ENCODE peak calls at places on chromosomes 4 and X, in ten cellular contexts. One of them, this sample, is unnamed.

GRCh38 chr4:183602444-183603102 is 56.4 kb downstream of the RWDD4 start:
- DNase-seq in NCI-H1694: peak; percentile 15
- DNase-seq in D721Med: no peak
- DNase-seq in EL: peak; percentile 20
- DNase-seq in NCI-H146: no peak
- DNase-seq in NCI-H1436: peak; percentile 11
- DNase-seq in cardiac fibroblast: peak; percentile 45
- DNase-seq in smooth muscle cell of the brain vasculature: no peak
- DNase-seq in GM19239: no peak
- DNase-seq in PC-3: no peak
- DNase-seq in this sample: no peak

GRCh38 chr4:165711912-165712311 is 161.1 kb upstream of the TLL1 start:
- DNase-seq in NCI-H1694: no peak
- DNase-seq in D721Med: no peak
- DNase-seq in EL: no peak
- DNase-seq in NCI-H146: no peak
- DNase-seq in NCI-H1436: no peak
- DNase-seq in cardiac fibroblast: no peak
- DNase-seq in smooth muscle cell of the brain vasculature: no peak
- DNase-seq in GM19239: no peak
- DNase-seq in PC-3: no peak
- DNase-seq in this sample: no peak

GRCh38 chr4:173317003-173317402 is 17.2 kb downstream of the HMGB2 start:
- DNase-seq in NCI-H1694: no peak
- DNase-seq in D721Med: no peak
- DNase-seq in EL: no peak
- DNase-seq in NCI-H146: peak; percentile 22
- DNase-seq in NCI-H1436: no peak
- DNase-seq in cardiac fibroblast: no peak
- DNase-seq in smooth muscle cell of the brain vasculature: no peak
- DNase-seq in GM19239: no peak
- DNase-seq in PC-3: no peak
- DNase-seq in this sample: no peak

GRCh38 chr4:14871676-14872430 is 130.4 kb upstream of the CPEB2 start:
- DNase-seq in NCI-H1694: no peak
- DNase-seq in D721Med: no peak
- DNase-seq in EL: peak; percentile 13
- DNase-seq in NCI-H146: peak; percentile 93
- DNase-seq in NCI-H1436: no peak
- DNase-seq in cardiac fibroblast: no peak
- DNase-seq in smooth muscle cell of the brain vasculature: no peak
- DNase-seq in GM19239: no peak
- DNase-seq in PC-3: peak; percentile 90
- DNase-seq in this sample: no peak

GRCh38 chr4:93771640-93772411 is 56.7 kb upstream of the ATOH1 start:
- DNase-seq in NCI-H1694: no peak
- DNase-seq in D721Med: no peak
- DNase-seq in EL: no peak
- DNase-seq in NCI-H146: no peak
- DNase-seq in NCI-H1436: no peak
- DNase-seq in cardiac fibroblast: no peak
- DNase-seq in smooth muscle cell of the brain vasculature: no peak
- DNase-seq in GM19239: no peak
- DNase-seq in PC-3: peak; percentile 23
- DNase-seq in this sample: no peak

GRCh38 chr4:123896446-123897071 is 500.0 kb downstream of the SPRY1 start:
- DNase-seq in NCI-H1694: no peak
- DNase-seq in D721Med: no peak
- DNase-seq in EL: no peak
- DNase-seq in NCI-H146: no peak
- DNase-seq in NCI-H1436: no peak
- DNase-seq in cardiac fibroblast: peak; percentile 90
- DNase-seq in smooth muscle cell of the brain vasculature: no peak
- DNase-seq in GM19239: no peak
- DNase-seq in PC-3: no peak
- DNase-seq in this sample: no peak

GRCh38 chr4:85603437-85604336 is 128.7 kb downstream of the ARHGAP24 start:
- DNase-seq in NCI-H1694: no peak
- DNase-seq in D721Med: no peak
- DNase-seq in EL: peak; percentile 45
- DNase-seq in NCI-H146: no peak
- DNase-seq in NCI-H1436: no peak
- DNase-seq in cardiac fibroblast: peak; percentile 83
- DNase-seq in smooth muscle cell of the brain vasculature: no peak
- DNase-seq in GM19239: no peak
- DNase-seq in PC-3: no peak
- DNase-seq in this sample: no peak

GRCh38 chr4:1462768-1463075 is 56.5 kb upstream of the NKX1-1 start:
- DNase-seq in NCI-H1694: no peak
- DNase-seq in D721Med: no peak
- DNase-seq in EL: no peak
- DNase-seq in NCI-H146: no peak
- DNase-seq in NCI-H1436: no peak
- DNase-seq in cardiac fibroblast: no peak
- DNase-seq in smooth muscle cell of the brain vasculature: no peak
- DNase-seq in GM19239: no peak
- DNase-seq in PC-3: no peak
- DNase-seq in this sample: no peak

GRCh38 chr4:129240816-129241215 is 144.9 kb downstream of the C4orf33 start:
- DNase-seq in NCI-H1694: no peak
- DNase-seq in D721Med: no peak
- DNase-seq in EL: peak; percentile 4
- DNase-seq in NCI-H146: peak; percentile 68
- DNase-seq in NCI-H1436: peak; percentile 20
- DNase-seq in cardiac fibroblast: no peak
- DNase-seq in smooth muscle cell of the brain vasculature: no peak
- DNase-seq in GM19239: no peak
- DNase-seq in PC-3: no peak
- DNase-seq in this sample: no peak

GRCh38 chr4:55157559-55158277 is 32.3 kb upstream of the KDR start:
- DNase-seq in NCI-H1694: no peak
- DNase-seq in D721Med: no peak
- DNase-seq in EL: no peak
- DNase-seq in NCI-H146: no peak
- DNase-seq in NCI-H1436: no peak
- DNase-seq in cardiac fibroblast: no peak
- DNase-seq in smooth muscle cell of the brain vasculature: no peak
- DNase-seq in GM19239: no peak
- DNase-seq in PC-3: no peak
- DNase-seq in this sample: no peak

GRCh38 chrX:132741706-132742105 is 216.7 kb downstream of the HS6ST2 start:
- DNase-seq in NCI-H1694: no peak
- DNase-seq in D721Med: no peak
- DNase-seq in EL: no peak
- DNase-seq in NCI-H146: no peak
- DNase-seq in NCI-H1436: no peak
- DNase-seq in cardiac fibroblast: no peak
- DNase-seq in smooth muscle cell of the brain vasculature: no peak
- DNase-seq in GM19239: no peak
- DNase-seq in PC-3: peak; percentile 67
- DNase-seq in this sample: no peak

GRCh38 chr4:118206627-118207026 is 146.2 kb downstream of the PRSS12 start:
- DNase-seq in NCI-H1694: no peak
- DNase-seq in D721Med: no peak
- DNase-seq in EL: peak; percentile 8
- DNase-seq in NCI-H146: no peak
- DNase-seq in NCI-H1436: no peak
- DNase-seq in cardiac fibroblast: peak; percentile 0
- DNase-seq in smooth muscle cell of the brain vasculature: no peak
- DNase-seq in GM19239: no peak
- DNase-seq in PC-3: no peak
- DNase-seq in this sample: no peak

GRCh38 chr4:116357758-116358157 is 727.6 kb downstream of the TRAM1L1 start:
- DNase-seq in NCI-H1694: no peak
- DNase-seq in D721Med: no peak
- DNase-seq in EL: no peak
- DNase-seq in NCI-H146: no peak
- DNase-seq in NCI-H1436: no peak
- DNase-seq in cardiac fibroblast: peak; percentile 1
- DNase-seq in smooth muscle cell of the brain vasculature: no peak
- DNase-seq in GM19239: no peak
- DNase-seq in PC-3: peak; percentile 35
- DNase-seq in this sample: no peak

GRCh38 chr4:110510955-110511544 is 35.1 kb downstream of the ENPEP start:
- DNase-seq in NCI-H1694: peak; percentile 39
- DNase-seq in D721Med: peak; percentile 17
- DNase-seq in EL: peak; percentile 49
- DNase-seq in NCI-H146: peak; percentile 29
- DNase-seq in NCI-H1436: peak; percentile 67
- DNase-seq in cardiac fibroblast: peak; percentile 78
- DNase-seq in smooth muscle cell of the brain vasculature: no peak
- DNase-seq in GM19239: no peak
- DNase-seq in PC-3: peak; percentile 70
- DNase-seq in this sample: no peak

GRCh38 chrX:31508338-31508737 is 436.5 kb upstream of the FTHL17 start:
- DNase-seq in NCI-H1694: no peak
- DNase-seq in D721Med: no peak
- DNase-seq in EL: peak; percentile 30
- DNase-seq in NCI-H146: no peak
- DNase-seq in NCI-H1436: no peak
- DNase-seq in cardiac fibroblast: peak; percentile 86
- DNase-seq in smooth muscle cell of the brain vasculature: no peak
- DNase-seq in GM19239: no peak
- DNase-seq in PC-3: no peak
- DNase-seq in this sample: no peak

GRCh38 chr4:56961107-56961500 is 16.3 kb downstream of the NOA1 start:
- DNase-seq in NCI-H1694: no peak
- DNase-seq in D721Med: no peak
- DNase-seq in EL: no peak
- DNase-seq in NCI-H146: no peak
- DNase-seq in NCI-H1436: no peak
- DNase-seq in cardiac fibroblast: no peak
- DNase-seq in smooth muscle cell of the brain vasculature: no peak
- DNase-seq in GM19239: no peak
- DNase-seq in PC-3: no peak
- DNase-seq in this sample: no peak

GRCh38 chrX:150201391-150201790 is 161.7 kb upstream of the MAMLD1 start:
- DNase-seq in NCI-H1694: no peak
- DNase-seq in D721Med: no peak
- DNase-seq in EL: no peak
- DNase-seq in NCI-H146: no peak
- DNase-seq in NCI-H1436: no peak
- DNase-seq in cardiac fibroblast: no peak
- DNase-seq in smooth muscle cell of the brain vasculature: no peak
- DNase-seq in GM19239: no peak
- DNase-seq in PC-3: no peak
- DNase-seq in this sample: no peak

GRCh38 chr4:138189212-138189611 is 52.9 kb downstream of the SLC7A11 start:
- DNase-seq in NCI-H1694: no peak
- DNase-seq in D721Med: no peak
- DNase-seq in EL: no peak
- DNase-seq in NCI-H146: no peak
- DNase-seq in NCI-H1436: no peak
- DNase-seq in cardiac fibroblast: no peak
- DNase-seq in smooth muscle cell of the brain vasculature: no peak
- DNase-seq in GM19239: no peak
- DNase-seq in PC-3: no peak
- DNase-seq in this sample: no peak

GRCh38 chrX:125604448-125604847 is 284.8 kb downstream of the TEX13C start:
- DNase-seq in NCI-H1694: no peak
- DNase-seq in D721Med: no peak
- DNase-seq in EL: no peak
- DNase-seq in NCI-H146: no peak
- DNase-seq in NCI-H1436: no peak
- DNase-seq in cardiac fibroblast: no peak
- DNase-seq in smooth muscle cell of the brain vasculature: no peak
- DNase-seq in GM19239: no peak
- DNase-seq in PC-3: no peak
- DNase-seq in this sample: no peak

GRCh38 chr4:140876597-140877364 is 120.6 kb upstream of the TBC1D9 start:
- DNase-seq in NCI-H1694: no peak
- DNase-seq in D721Med: no peak
- DNase-seq in EL: peak; percentile 27
- DNase-seq in NCI-H146: no peak
- DNase-seq in NCI-H1436: no peak
- DNase-seq in cardiac fibroblast: peak; percentile 32
- DNase-seq in smooth muscle cell of the brain vasculature: no peak
- DNase-seq in GM19239: no peak
- DNase-seq in PC-3: no peak
- DNase-seq in this sample: no peak

GRCh38 chrX:145727476-145727875 is 90.2 kb upstream of the SLITRK2 start:
- DNase-seq in NCI-H1694: no peak
- DNase-seq in D721Med: no peak
- DNase-seq in EL: no peak
- DNase-seq in NCI-H146: no peak
- DNase-seq in NCI-H1436: no peak
- DNase-seq in cardiac fibroblast: no peak
- DNase-seq in smooth muscle cell of the brain vasculature: no peak
- DNase-seq in GM19239: no peak
- DNase-seq in PC-3: no peak
- DNase-seq in this sample: no peak

GRCh38 chrX:133865761-133866470 is 119.5 kb downstream of the GPC3 start:
- DNase-seq in NCI-H1694: no peak
- DNase-seq in D721Med: no peak
- DNase-seq in EL: no peak
- DNase-seq in NCI-H146: no peak
- DNase-seq in NCI-H1436: no peak
- DNase-seq in cardiac fibroblast: no peak
- DNase-seq in smooth muscle cell of the brain vasculature: no peak
- DNase-seq in GM19239: no peak
- DNase-seq in PC-3: no peak
- DNase-seq in this sample: no peak

GRCh38 chrX:13647709-13648212 is 5.2 kb upstream of the TCEANC start:
- DNase-seq in NCI-H1694: no peak
- DNase-seq in D721Med: no peak
- DNase-seq in EL: peak; percentile 6
- DNase-seq in NCI-H146: peak; percentile 92
- DNase-seq in NCI-H1436: no peak
- DNase-seq in cardiac fibroblast: peak; percentile 64
- DNase-seq in smooth muscle cell of the brain vasculature: no peak
- DNase-seq in GM19239: no peak
- DNase-seq in PC-3: no peak
- DNase-seq in this sample: no peak

GRCh38 chrX:107542500-107542899 is 85.8 kb upstream of the PRPS1 start:
- DNase-seq in NCI-H1694: no peak
- DNase-seq in D721Med: no peak
- DNase-seq in EL: no peak
- DNase-seq in NCI-H146: peak; percentile 78
- DNase-seq in NCI-H1436: peak; percentile 59
- DNase-seq in cardiac fibroblast: no peak
- DNase-seq in smooth muscle cell of the brain vasculature: no peak
- DNase-seq in GM19239: no peak
- DNase-seq in PC-3: peak; percentile 48
- DNase-seq in this sample: no peak

GRCh38 chrX:120740072-120740471 is 110.2 kb upstream of the C1GALT1C1 start:
- DNase-seq in NCI-H1694: no peak
- DNase-seq in D721Med: no peak
- DNase-seq in EL: no peak
- DNase-seq in NCI-H146: no peak
- DNase-seq in NCI-H1436: no peak
- DNase-seq in cardiac fibroblast: no peak
- DNase-seq in smooth muscle cell of the brain vasculature: no peak
- DNase-seq in GM19239: no peak
- DNase-seq in PC-3: no peak
- DNase-seq in this sample: no peak

GRCh38 chr4:169619518-169619957 is 840 bp upstream of the CLCN3 start:
- DNase-seq in NCI-H1694: peak; percentile 34
- DNase-seq in D721Med: no peak
- DNase-seq in EL: peak; percentile 43
- DNase-seq in NCI-H146: peak; percentile 57
- DNase-seq in NCI-H1436: peak; percentile 24
- DNase-seq in cardiac fibroblast: peak; percentile 65
- DNase-seq in smooth muscle cell of the brain vasculature: no peak
- DNase-seq in GM19239: no peak
- DNase-seq in PC-3: peak; percentile 72
- DNase-seq in this sample: no peak

GRCh38 chrX:134745636-134746378 is 87.5 kb upstream of the PLAC1 start:
- DNase-seq in NCI-H1694: no peak
- DNase-seq in D721Med: no peak
- DNase-seq in EL: no peak
- DNase-seq in NCI-H146: no peak
- DNase-seq in NCI-H1436: no peak
- DNase-seq in cardiac fibroblast: no peak
- DNase-seq in smooth muscle cell of the brain vasculature: no peak
- DNase-seq in GM19239: no peak
- DNase-seq in PC-3: no peak
- DNase-seq in this sample: no peak

GRCh38 chr4:46975144-46975543 is 18.2 kb downstream of the GABRA4 start:
- DNase-seq in NCI-H1694: no peak
- DNase-seq in D721Med: no peak
- DNase-seq in EL: no peak
- DNase-seq in NCI-H146: no peak
- DNase-seq in NCI-H1436: no peak
- DNase-seq in cardiac fibroblast: no peak
- DNase-seq in smooth muscle cell of the brain vasculature: no peak
- DNase-seq in GM19239: no peak
- DNase-seq in PC-3: no peak
- DNase-seq in this sample: no peak

This sample was measured in NCI-H524 treated with DMSO at 0.1 percent for 48 hours.